ENCODE peak calls at places on chromosomes 5 and 9, in nine cellular contexts. T, O, X, H, G, R, M, Q and P are unnamed samples.

GRCh38 chr5:149153751-149154610 is 12.7 kb downstream of the ABLIM3 start:
- DNase-seq in O (no peak), M (peak), Q (no peak), H (no peak), G (no peak), R (no peak), T (no peak), X (peak), P (peak)

GRCh38 chr5:55517804-55518203 is 17.0 kb downstream of the PLPP1 start:
- DNase-seq in G (no peak), Q (no peak), T (no peak), H (no peak), O (no peak), R (no peak), X (no peak), M (no peak), P (peak)

GRCh38 chr5:154287136-154287535 is 96.6 kb downstream of the GALNT10 start:
- DNase-seq in H (no peak), G (no peak), X (peak), R (no peak), Q (no peak), O (no peak), M (peak), T (no peak), P (no peak)

GRCh38 chr9:12738296-12738695 is 36.5 kb upstream of the LURAP1L start:
- DNase-seq in X (no peak), Q (no peak), O (no peak), R (no peak), T (no peak), G (no peak), H (no peak), M (no peak), P (no peak)

GRCh38 chr9:105359899-105360298 is 87.9 kb upstream of the FSD1L start:
- DNase-seq in X (no peak), Q (no peak), H (peak), R (peak), O (no peak), G (peak), T (no peak), M (no peak), P (no peak)

GRCh38 chr9:135409286-135410200 is 70.0 kb upstream of the PPP1R26 start:
- DNase-seq in R (no peak), Q (no peak), H (no peak), X (no peak), G (no peak), O (no peak), M (no peak), T (no peak), P (no peak)

GRCh38 chr9:97831843-97832636 is 21.0 kb upstream of the FOXE1 start:
- DNase-seq in Q (no peak), T (no peak), O (no peak), G (no peak), R (no peak), X (no peak), H (no peak), M (no peak), P (peak)

GRCh38 chr5:135208555-135209494 is 174.8 kb upstream of the PITX1 start:
- DNase-seq in O (peak), T (no peak), X (peak), Q (no peak), R (no peak), M (peak), H (no peak), G (no peak), P (peak)

GRCh38 chr5:54862036-54862435 is 123.4 kb downstream of the ESM1 start:
- DNase-seq in O (no peak), G (no peak), X (no peak), H (no peak), T (no peak), Q (no peak), R (no peak), M (no peak), P (no peak)

GRCh38 chr9:96441798-96442445 is 8.0 kb upstream of the HABP4 start:
- DNase-seq in X (no peak), M (peak), T (no peak), Q (peak), H (peak), R (peak), G (no peak), O (no peak), P (peak)

GRCh38 chr5:148805323-148806290 is 20.8 kb upstream of the ADRB2 start:
- DNase-seq in M (peak), X (no peak), H (no peak), R (peak), G (peak), T (no peak), O (no peak), Q (no peak), P (peak)

GRCh38 chr5:55363861-55364260 is 56.1 kb downstream of the MTREX start:
- DNase-seq in H (no peak), O (no peak), R (no peak), T (no peak), Q (no peak), X (peak), M (no peak), G (no peak), P (no peak)

GRCh38 chr9:91898451-91899433 is 51.3 kb downstream of the ROR2 start:
- DNase-seq in T (no peak), O (peak), M (peak), R (no peak), H (no peak), G (no peak), Q (no peak), X (no peak), P (peak)

GRCh38 chr9:113543286-113544000 is 79.9 kb downstream of the RGS3 start:
- DNase-seq in R (no peak), Q (no peak), X (no peak), O (no peak), G (no peak), M (no peak), T (no peak), H (no peak), P (no peak)

GRCh38 chr9:86434039-86434726 is 80.0 kb upstream of the TUT7 start:
- DNase-seq in Q (peak), T (no peak), H (peak), M (peak), R (no peak), X (no peak), O (no peak), G (no peak), P (peak)

GRCh38 chr5:14143843-14144585 is 872 bp downstream of the TRIO start:
- DNase-seq in R (peak), G (peak), X (no peak), O (no peak), H (peak), T (no peak), Q (no peak), M (peak), P (peak)

GRCh38 chr9:112556497-112557085 is 70.0 kb downstream of the KIAA1958 start:
- DNase-seq in G (no peak), O (no peak), Q (no peak), X (peak), H (no peak), R (no peak), M (no peak), T (no peak), P (no peak)

GRCh38 chr5:133409210-133409674 is 203.1 kb downstream of the FSTL4 start:
- DNase-seq in O (no peak), M (no peak), Q (no peak), T (no peak), G (no peak), H (no peak), X (no peak), R (peak), P (peak)

GRCh38 chr5:148532962-148533670 is 121.2 kb downstream of the HTR4 start:
- DNase-seq in O (no peak), T (no peak), G (no peak), M (no peak), R (no peak), X (no peak), Q (no peak), H (no peak), P (peak)

GRCh38 chr5:84088996-84089395 is 295.7 kb downstream of the EDIL3 start:
- DNase-seq in O (no peak), M (peak), T (no peak), G (no peak), R (no peak), Q (no peak), X (no peak), H (no peak), P (peak)

GRCh38 chr5:154138701-154139100 is 51.8 kb upstream of the GALNT10 start:
- DNase-seq in O (no peak), R (no peak), X (no peak), G (no peak), Q (no peak), M (no peak), T (no peak), H (no peak), P (no peak)

GRCh38 chr5:147688965-147689364 is 93.6 kb downstream of the JAKMIP2 start:
- DNase-seq in H (no peak), O (peak), Q (no peak), M (no peak), G (no peak), R (no peak), X (no peak), T (no peak), P (peak)

GRCh38 chr5:101664071-101664791 is 631.9 kb downstream of the SLCO4C1 start:
- DNase-seq in Q (no peak), G (no peak), X (no peak), H (no peak), R (no peak), O (no peak), T (no peak), M (no peak), P (no peak)

GRCh38 chr9:126219166-126219565 is 107.5 kb upstream of the MVB12B start:
- DNase-seq in T (no peak), M (no peak), X (no peak), R (no peak), O (no peak), G (no peak), H (no peak), Q (no peak), P (no peak)

GRCh38 chr5:173689171-173689676 is 72.8 kb upstream of the BOD1 start:
- DNase-seq in R (no peak), G (no peak), X (no peak), T (no peak), Q (no peak), M (peak), O (peak), H (no peak), P (no peak)

GRCh38 chr5:77390795-77391194 is 101.3 kb downstream of the WDR41 start:
- DNase-seq in H (no peak), G (no peak), T (no peak), O (no peak), M (no peak), R (no peak), X (peak), Q (no peak), P (no peak)

GRCh38 chr9:35518212-35518917 is 28.5 kb downstream of the RUSC2 start:
- DNase-seq in T (no peak), R (no peak), O (no peak), H (no peak), M (peak), X (peak), Q (no peak), G (no peak), P (no peak)

GRCh38 chr5:62265648-62266112 is 40.3 kb upstream of the KIF2A start:
- DNase-seq in M (no peak), O (no peak), X (no peak), H (no peak), Q (no peak), R (no peak), G (no peak), T (no peak), P (no peak)

GRCh38 chr9:29796291-29796952 is 2223.1 kb upstream of the C9orf72 start:
- DNase-seq in T (no peak), M (no peak), G (no peak), R (no peak), X (no peak), Q (no peak), H (peak), O (no peak), P (no peak)